ENCODE peak calls at places on chromosomes 11 and 22, in nine cellular contexts. L, W, O, N, S, X, B, Y and P are unnamed samples.

GRCh38 chr22:23156286-23156685 is 11.0 kb downstream of the RAB36 start:
- DNase-seq in B (no peak), N (no peak), Y (no peak), W (no peak), O (no peak), L (no peak), X (no peak), S (no peak), P (no peak)

GRCh38 chr11:123135863-123136446 is 59.1 kb downstream of the CLMP start:
- DNase-seq in B (no peak), X (no peak), L (no peak), N (no peak), S (no peak), W (no peak), O (no peak), Y (no peak), P (peak; percentile 67)

GRCh38 chr22:38824587-38824986 is 19.2 kb downstream of the NPTXR start:
- DNase-seq in Y (peak; percentile 44), O (peak; percentile 72), N (peak; percentile 67), L (peak; percentile 91), S (peak; percentile 88), B (peak; percentile 77), W (peak; percentile 84), X (no peak), P (peak; percentile 73)

GRCh38 chr11:63668396-63668795 is 2.8 kb downstream of the ATL3 start:
- DNase-seq in S (no peak), N (no peak), B (no peak), L (no peak), Y (no peak), W (no peak), X (no peak), O (no peak), P (no peak)

GRCh38 chr11:45964911-45965389 is 42.5 kb downstream of the LARGE2 start:
- DNase-seq in Y (peak; percentile 46), W (peak; percentile 74), O (peak; percentile 75), X (no peak), L (peak; percentile 58), B (peak; percentile 32), S (peak; percentile 55), N (peak; percentile 63), P (peak; percentile 70)

GRCh38 chr11:12245091-12245490 is 132.3 kb upstream of the PARVA start:
- DNase-seq in Y (no peak), W (no peak), L (no peak), X (no peak), S (peak; percentile 64), O (no peak), B (no peak), N (no peak), P (no peak)

GRCh38 chr11:61477734-61478148 is 30.8 kb upstream of the LRRC10B start:
- DNase-seq in N (no peak), B (peak; percentile 89), X (no peak), Y (peak; percentile 32), W (peak; percentile 70), L (peak; percentile 69), O (no peak), S (peak; percentile 46), P (no peak)

GRCh38 chr11:57396744-57397143 is 6.3 kb upstream of the PRG2 start:
- DNase-seq in S (no peak), N (no peak), L (no peak), O (no peak), W (no peak), Y (no peak), X (no peak), B (no peak), P (no peak)

GRCh38 chr11:64327338-64327737 is 9.4 kb downstream of the PRDX5 start:
- DNase-seq in Y (no peak), N (no peak), L (no peak), O (no peak), S (peak; percentile 2), W (no peak), X (no peak), B (no peak), P (no peak)

GRCh38 chr11:12702999-12703453 is 28.8 kb downstream of the TEAD1 start:
- DNase-seq in N (no peak), X (no peak), Y (no peak), B (no peak), L (no peak), W (no peak), S (no peak), O (no peak), P (no peak)

GRCh38 chr11:73469401-73469800 is 93.2 kb downstream of the RELT start:
- DNase-seq in N (no peak), W (no peak), S (no peak), X (no peak), O (peak; percentile 20), L (no peak), B (no peak), Y (no peak), P (no peak)

GRCh38 chr11:3826721-3827120 is 14.0 kb downstream of the RHOG start:
- DNase-seq in W (no peak), S (no peak), B (no peak), L (no peak), X (no peak), Y (peak; percentile 71), N (no peak), O (no peak), P (no peak)

GRCh38 chr11:28834877-28835276 is 726.7 kb downstream of the METTL15 start:
- DNase-seq in B (no peak), O (peak; percentile 93), W (peak; percentile 27), X (no peak), Y (no peak), S (no peak), L (no peak), N (peak; percentile 41), P (peak; percentile 95)

GRCh38 chr11:12854829-12855228 is 154.3 kb upstream of the RASSF10 start:
- DNase-seq in N (no peak), S (no peak), O (no peak), B (peak; percentile 33), L (no peak), X (no peak), W (no peak), Y (no peak), P (no peak)

GRCh38 chr22:48826546-48826945 is 1001.1 kb downstream of the BRD1 start:
- DNase-seq in B (no peak), N (no peak), S (no peak), X (no peak), O (no peak), Y (no peak), W (no peak), L (no peak), P (no peak)

GRCh38 chr11:111585371-111585770 is 16.9 kb upstream of the SIK2 start:
- DNase-seq in Y (no peak), O (peak; percentile 85), X (no peak), N (no peak), B (no peak), W (no peak), L (no peak), S (peak; percentile 81), P (peak; percentile 44)

GRCh38 chr11:125916683-125917337 is 12.5 kb downstream of the DDX25 start:
- DNase-seq in S (peak; percentile 8), N (no peak), L (no peak), B (no peak), O (no peak), X (no peak), Y (no peak), W (no peak), P (no peak)

GRCh38 chr11:32826113-32826512 is 3.6 kb upstream of the PRRG4 start:
- DNase-seq in O (no peak), L (no peak), X (no peak), N (no peak), S (no peak), B (no peak), W (no peak), Y (no peak), P (no peak)

GRCh38 chr11:76074178-76075112 is 131.9 kb downstream of the WNT11 start:
- DNase-seq in O (peak; percentile 51), L (no peak), W (peak; percentile 44), Y (no peak), B (no peak), N (no peak), S (no peak), X (no peak), P (peak; percentile 52)

GRCh38 chr11:67285541-67286498 is 3.3 kb upstream of the ANKRD13D start:
- DNase-seq in S (no peak), Y (no peak), N (no peak), X (no peak), O (no peak), B (no peak), L (no peak), W (no peak), P (no peak)

GRCh38 chr11:65891180-65892136 is 985 bp downstream of the CCDC85B start:
- DNase-seq in X (no peak), N (no peak), W (peak; percentile 46), Y (no peak), O (peak; percentile 28), S (peak; percentile 49), L (peak; percentile 78), B (no peak), P (peak; percentile 61)

GRCh38 chr11:2805388-2806057 is 80.1 kb downstream of the CDKN1C start:
- DNase-seq in Y (no peak), W (no peak), X (no peak), S (no peak), N (no peak), B (no peak), O (no peak), L (no peak), P (no peak)

GRCh38 chr11:86608251-86608799 is 64.1 kb downstream of the ME3 start:
- DNase-seq in B (peak; percentile 12), O (peak; percentile 81), L (peak; percentile 56), X (no peak), S (peak; percentile 62), W (peak; percentile 56), N (peak; percentile 66), Y (peak; percentile 53), P (peak; percentile 79)

GRCh38 chr11:1008781-1009180 is 27.7 kb downstream of the MUC6 start:
- DNase-seq in O (no peak), B (no peak), X (no peak), N (no peak), L (no peak), Y (no peak), S (no peak), W (no peak), P (no peak)

GRCh38 chr11:131408011-131408640 is 37.7 kb downstream of the NTM start:
- DNase-seq in S (peak; percentile 49), O (peak; percentile 9), L (peak; percentile 69), Y (no peak), X (no peak), N (no peak), B (no peak), W (peak; percentile 45), P (peak; percentile 23)

GRCh38 chr22:43236401-43237166 is 49.6 kb upstream of the TTLL12 start:
- DNase-seq in O (no peak), S (peak; percentile 58), B (no peak), N (no peak), Y (peak; percentile 37), L (no peak), X (no peak), W (no peak), P (no peak)

GRCh38 chr11:47236482-47236881 is 12.1 kb downstream of the ACP2 start:
- DNase-seq in B (no peak), W (no peak), O (peak; percentile 83), X (no peak), N (no peak), S (peak; percentile 35), L (no peak), Y (no peak), P (peak; percentile 58)

GRCh38 chr11:8717876-8718753 is 35.5 kb downstream of the RPL27A start:
- DNase-seq in O (peak; percentile 92), S (peak; percentile 4), N (peak; percentile 71), X (no peak), L (no peak), Y (peak; percentile 49), W (peak; percentile 85), B (no peak), P (peak; percentile 85)

GRCh38 chr11:128297111-128297651 is 290.2 kb downstream of the ETS1 start:
- DNase-seq in N (no peak), X (peak; percentile 98), O (no peak), L (no peak), B (no peak), S (no peak), Y (no peak), W (no peak), P (no peak)

GRCh38 chr11:72712168-72712721 is 38.0 kb upstream of the PDE2A start:
- DNase-seq in B (no peak), L (no peak), Y (peak; percentile 73), S (no peak), X (no peak), O (no peak), W (no peak), N (no peak), P (no peak)

GRCh38 chr22:45239378-45240136 is 1.1 kb downstream of the KIAA0930 start:
- DNase-seq in X (no peak), B (no peak), S (no peak), W (no peak), L (no peak), N (no peak), Y (no peak), O (no peak), P (no peak)